ENCODE peak calls at places on chromosomes 7 and 10, in five cellular contexts. One of them, this sample, is unnamed.

GRCh38 chr10:28020080-28020860 is 21.4 kb upstream of the ODAD2 start:
- DNase-seq in bronchial epithelial cell: no peak
- DNase-seq in fibroblast of mammary gland: peak; percentile 41
- DNase-seq in adrenal gland: no peak
- DNase-seq in dorsolateral prefrontal cortex: no peak
- DNase-seq in this sample: peak; percentile 70

GRCh38 chr10:45370202-45370955 is 3.6 kb upstream of the ALOX5 start:
- DNase-seq in dorsolateral prefrontal cortex: no peak
- DNase-seq in adrenal gland: no peak
- DNase-seq in bronchial epithelial cell: no peak
- DNase-seq in fibroblast of mammary gland: no peak
- DNase-seq in this sample: no peak

GRCh38 chr10:21020545-21020944 is 123.4 kb upstream of the NEBL start:
- DNase-seq in adrenal gland: peak; percentile 30
- DNase-seq in fibroblast of mammary gland: peak; percentile 46
- DNase-seq in dorsolateral prefrontal cortex: no peak
- DNase-seq in bronchial epithelial cell: no peak
- DNase-seq in this sample: peak; percentile 18

GRCh38 chr10:58967551-58968418 is 208.7 kb upstream of the PHYHIPL start:
- DNase-seq in adrenal gland: no peak
- DNase-seq in fibroblast of mammary gland: no peak
- DNase-seq in bronchial epithelial cell: peak; percentile 18
- DNase-seq in dorsolateral prefrontal cortex: peak; percentile 58
- DNase-seq in this sample: no peak

GRCh38 chr10:91587710-91588638 is 44.9 kb downstream of the PPP1R3C start:
- DNase-seq in adrenal gland: peak; percentile 39
- DNase-seq in dorsolateral prefrontal cortex: no peak
- DNase-seq in bronchial epithelial cell: peak; percentile 61
- DNase-seq in fibroblast of mammary gland: peak; percentile 93
- DNase-seq in this sample: peak; percentile 82

GRCh38 chr7:2004841-2005351 is 227.8 kb downstream of the MAD1L1 start:
- DNase-seq in fibroblast of mammary gland: no peak
- DNase-seq in dorsolateral prefrontal cortex: peak; percentile 10
- DNase-seq in adrenal gland: peak; percentile 4
- DNase-seq in bronchial epithelial cell: no peak
- DNase-seq in this sample: no peak

GRCh38 chr7:128422856-128423255 is 13.1 kb upstream of the IMPDH1 start:
- DNase-seq in bronchial epithelial cell: no peak
- DNase-seq in adrenal gland: no peak
- DNase-seq in fibroblast of mammary gland: no peak
- DNase-seq in dorsolateral prefrontal cortex: no peak
- DNase-seq in this sample: no peak

GRCh38 chr10:132390455-132391371 is 6.3 kb upstream of the PWWP2B start:
- DNase-seq in bronchial epithelial cell: no peak
- DNase-seq in fibroblast of mammary gland: no peak
- DNase-seq in dorsolateral prefrontal cortex: no peak
- DNase-seq in adrenal gland: peak; percentile 8
- DNase-seq in this sample: no peak

GRCh38 chr7:95906871-95907270 is 134.5 kb downstream of the DYNC1I1 start:
- DNase-seq in bronchial epithelial cell: no peak
- DNase-seq in fibroblast of mammary gland: no peak
- DNase-seq in adrenal gland: no peak
- DNase-seq in dorsolateral prefrontal cortex: no peak
- DNase-seq in this sample: no peak

GRCh38 chr10:67723601-67724000 is 27.6 kb upstream of the CTNNA3 start:
- DNase-seq in bronchial epithelial cell: no peak
- DNase-seq in adrenal gland: no peak
- DNase-seq in dorsolateral prefrontal cortex: no peak
- DNase-seq in fibroblast of mammary gland: no peak
- DNase-seq in this sample: no peak

GRCh38 chr10:84818956-84819355 is 490.6 kb downstream of the CCSER2 start:
- DNase-seq in bronchial epithelial cell: no peak
- DNase-seq in fibroblast of mammary gland: no peak
- DNase-seq in adrenal gland: no peak
- DNase-seq in dorsolateral prefrontal cortex: no peak
- DNase-seq in this sample: no peak

GRCh38 chr7:148700693-148701092 is 2.0 kb downstream of the CUL1 start:
- DNase-seq in adrenal gland: no peak
- DNase-seq in fibroblast of mammary gland: peak; percentile 44
- DNase-seq in bronchial epithelial cell: peak; percentile 39
- DNase-seq in dorsolateral prefrontal cortex: no peak
- DNase-seq in this sample: peak; percentile 48

GRCh38 chr10:17113889-17114288 is 15.7 kb downstream of the CUBN start:
- DNase-seq in bronchial epithelial cell: no peak
- DNase-seq in dorsolateral prefrontal cortex: no peak
- DNase-seq in fibroblast of mammary gland: peak; percentile 67
- DNase-seq in adrenal gland: peak; percentile 29
- DNase-seq in this sample: peak; percentile 77

GRCh38 chr7:155701972-155702544 is 57.6 kb downstream of the RBM33 start:
- DNase-seq in dorsolateral prefrontal cortex: no peak
- DNase-seq in adrenal gland: no peak
- DNase-seq in bronchial epithelial cell: no peak
- DNase-seq in fibroblast of mammary gland: peak; percentile 8
- DNase-seq in this sample: no peak

DNA sequence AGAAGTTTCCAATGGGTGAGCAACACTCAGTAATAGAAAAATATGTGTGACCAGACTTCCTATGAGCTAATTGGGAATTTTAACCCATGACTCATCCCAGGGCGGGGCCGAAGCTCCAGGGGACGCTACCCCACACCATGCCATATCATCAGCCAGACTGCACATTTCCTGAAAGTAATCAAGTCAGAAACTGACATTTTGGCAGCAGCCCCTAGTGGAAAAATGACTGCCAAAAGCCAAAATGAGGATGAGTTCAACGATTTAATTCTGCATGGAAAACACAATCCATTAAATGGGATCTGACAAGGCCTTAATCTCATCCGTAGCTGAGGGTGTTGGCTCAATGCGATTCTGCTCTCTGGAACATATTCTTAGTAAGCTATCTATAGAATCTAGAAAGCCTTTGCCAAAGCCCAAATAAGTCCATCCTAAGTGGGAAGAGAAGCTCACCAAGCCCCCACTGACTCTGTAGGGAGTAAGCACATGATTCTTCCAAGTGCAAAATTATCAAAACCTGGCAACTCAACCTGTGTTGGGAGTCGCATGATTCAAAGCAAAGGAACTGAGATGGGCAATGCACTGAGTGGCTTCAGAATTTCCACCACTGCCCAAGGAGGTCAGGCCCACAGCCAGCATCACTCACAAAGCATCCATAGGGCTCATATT is 93.1 kb upstream of the PDE1C start:
- DNase-seq in bronchial epithelial cell: peak; percentile 84
- DNase-seq in adrenal gland: peak; percentile 29
- DNase-seq in fibroblast of mammary gland: peak; percentile 88
- DNase-seq in dorsolateral prefrontal cortex: no peak
- DNase-seq in this sample: peak; percentile 20
- TF ChIP-seq CTCF in bronchial epithelial cell: no peak
- TF ChIP-seq CTCF in adrenal gland: no peak
- TF ChIP-seq CTCF in fibroblast of mammary gland: no peak
- TF ChIP-seq CTCF in dorsolateral prefrontal cortex: no peak
- TF ChIP-seq CTCF in this sample: no peak

DNA sequence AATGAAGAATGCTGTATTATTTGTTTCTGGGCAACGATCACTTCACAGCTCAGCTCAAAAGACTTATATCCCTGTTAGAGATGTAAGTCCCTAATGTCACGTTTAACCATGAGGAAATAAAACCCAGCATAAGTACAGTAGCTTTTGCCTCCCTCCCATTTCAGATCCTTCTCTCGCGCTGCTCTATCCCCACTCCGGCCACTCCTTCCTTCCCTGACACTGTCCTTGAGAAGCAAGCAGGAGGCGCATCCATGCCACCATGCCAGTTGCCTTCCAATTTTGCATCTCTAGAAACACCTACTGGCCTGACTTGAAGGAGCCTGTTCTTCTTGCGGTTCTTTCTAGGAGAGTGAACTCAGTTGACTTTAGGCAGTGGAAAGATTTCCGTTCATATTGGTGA is 1.2 kb downstream of the FAM180A start:
- DNase-seq in dorsolateral prefrontal cortex: no peak
- DNase-seq in bronchial epithelial cell: no peak
- DNase-seq in fibroblast of mammary gland: peak; percentile 11
- DNase-seq in adrenal gland: no peak
- DNase-seq in this sample: no peak
- H3K4me3 ChIP-seq in dorsolateral prefrontal cortex: no peak overlapping the region
- H3K4me3 ChIP-seq in bronchial epithelial cell: no peak overlapping the region
- H3K4me3 ChIP-seq in fibroblast of mammary gland: peak overlapping the region; percentile 72
- H3K4me3 ChIP-seq in adrenal gland: no peak overlapping the region
- H3K4me3 ChIP-seq in this sample: no peak overlapping the region

DNA sequence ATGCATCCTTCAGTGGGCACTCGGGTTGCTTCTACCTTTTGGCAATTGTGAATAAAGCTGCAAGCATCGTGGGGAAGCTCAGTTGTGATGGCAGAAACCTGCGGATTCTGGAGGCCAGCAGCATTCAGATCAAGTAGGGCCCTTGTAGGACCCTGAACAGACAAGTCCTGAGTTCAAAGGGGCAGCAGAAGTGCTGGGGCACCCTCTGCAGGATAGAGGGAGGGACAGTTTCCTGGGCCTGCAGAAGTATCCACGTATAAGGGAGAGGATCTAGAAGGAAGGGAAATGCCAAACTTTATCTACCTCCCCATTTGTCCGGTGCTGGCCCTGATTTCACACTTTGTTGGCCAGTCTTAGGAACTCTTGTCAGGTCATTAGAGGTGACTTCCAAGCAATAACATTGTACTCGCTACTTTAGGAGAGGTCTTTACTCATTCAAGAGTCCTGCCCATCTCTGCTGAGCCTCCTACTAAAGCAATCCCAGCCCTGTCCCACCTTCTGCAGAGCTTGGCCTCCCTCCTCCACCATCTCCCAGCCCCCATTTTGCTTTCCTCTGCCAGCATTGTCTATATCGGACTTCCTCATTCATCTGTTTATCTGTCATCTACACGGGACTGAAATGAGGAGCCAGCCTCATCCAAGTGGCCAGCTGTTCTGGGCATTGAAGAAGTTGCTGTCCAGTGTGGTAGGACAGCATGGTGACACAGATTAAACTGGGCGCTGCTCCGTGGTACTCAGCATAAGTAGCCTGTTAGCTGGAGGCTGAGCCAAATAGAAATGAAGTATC is 26.6 kb upstream of the R3HCC1L start:
- DNase-seq in bronchial epithelial cell: no peak
- DNase-seq in dorsolateral prefrontal cortex: no peak
- DNase-seq in adrenal gland: no peak
- DNase-seq in fibroblast of mammary gland: no peak
- DNase-seq in this sample: no peak
- TF ChIP-seq CTCF in bronchial epithelial cell: no peak
- TF ChIP-seq CTCF in dorsolateral prefrontal cortex: no peak
- TF ChIP-seq CTCF in adrenal gland: no peak
- TF ChIP-seq CTCF in fibroblast of mammary gland: no peak
- TF ChIP-seq CTCF in this sample: no peak

DNA sequence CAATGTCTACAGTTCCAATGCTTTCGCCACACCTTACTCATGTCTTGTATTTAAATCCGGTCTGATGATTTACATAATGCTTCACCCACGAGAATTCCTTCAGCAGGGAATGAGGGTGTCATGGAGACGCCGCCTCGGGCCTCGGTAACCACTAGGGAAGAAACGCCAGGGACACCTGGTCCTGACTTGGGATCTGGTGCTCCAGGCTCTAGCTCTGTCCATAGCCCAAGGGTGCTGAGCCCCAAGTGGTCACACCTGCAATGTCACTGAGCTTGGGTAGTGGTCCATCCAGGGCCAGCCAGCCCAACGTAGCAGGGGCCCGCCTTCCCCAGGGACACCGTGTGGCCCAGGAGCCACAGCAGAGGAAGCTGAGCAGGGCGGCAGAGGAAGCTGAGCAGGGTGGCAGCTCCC is 37.4 kb downstream of the PRKAG2 start:
- DNase-seq in bronchial epithelial cell: peak; percentile 63
- DNase-seq in dorsolateral prefrontal cortex: no peak
- DNase-seq in fibroblast of mammary gland: no peak
- DNase-seq in adrenal gland: no peak
- DNase-seq in this sample: no peak
- H3K4me3 ChIP-seq in bronchial epithelial cell: no peak overlapping the region
- H3K4me3 ChIP-seq in dorsolateral prefrontal cortex: no peak overlapping the region
- H3K4me3 ChIP-seq in fibroblast of mammary gland: no peak overlapping the region
- H3K4me3 ChIP-seq in adrenal gland: no peak overlapping the region
- H3K4me3 ChIP-seq in this sample: no peak overlapping the region

This sample was measured in fibroblast of villous mesenchyme.